ENCODE peak calls at places on chromosomes 11 and 22, in four cellular contexts. Q is ovary, B is transverse colon, N is MM.1S. R is an unnamed sample. For H3K27me3, the result is how much of the 10 kb centered on the place peaks cover.

GRCh38 chr22:45248832-45249561 is 8.3 kb upstream of the KIAA0930 start:
- DNase-seq in Q (no peak), B (no peak), N (peak), R (no peak)

GRCh38 chr11:10385696-10386095 is 69.4 kb upstream of the AMPD3 start:
- DNase-seq in Q (peak), B (peak), N (no peak), R (no peak)

GRCh38 chr11:61011950-61012830 is 40.7 kb downstream of the CD6 start:
- DNase-seq in Q (no peak), B (no peak), N (no peak), R (no peak)

GRCh38 chr11:32006799-32007388 is 84.0 kb upstream of the RCN1 start:
- DNase-seq in Q (no peak), B (no peak), N (peak), R (no peak)

GRCh38 chr11:1107316-1108245 is 32.9 kb downstream of the MUC2 start:
- DNase-seq in Q (no peak), B (no peak), N (no peak), R (no peak)

GRCh38 chr11:68552542-68552941 is 92.0 kb downstream of the PPP6R3 start:
- DNase-seq in Q (no peak), B (no peak), N (no peak), R (no peak)

GRCh38 chr11:57566564-57567209 is 785 bp downstream of the UBE2L6 start:
- DNase-seq in Q (no peak), B (no peak), N (no peak), R (peak)

GRCh38 chr22:38923463-38924196 is 33.8 kb upstream of the APOBEC3A start:
- DNase-seq in Q (peak), B (peak), N (no peak), R (peak)

GRCh38 chr11:2139118-2139490 is at the start of gene IGF2:
- DNase-seq in Q (no peak), B (no peak), N (no peak), R (no peak)

GRCh38 chr11:70443043-70444030 is 45.0 kb downstream of the CTTN start:
- DNase-seq in Q (no peak), B (no peak), N (no peak), R (no peak)

GRCh38 chr11:11501546-11502274 is 120.1 kb downstream of the GALNT18 start:
- DNase-seq in Q (no peak), B (peak), N (no peak), R (no peak)

GRCh38 chr11:88484873-88485621 is 147.5 kb upstream of the CTSC start:
- DNase-seq in Q (no peak), B (peak), N (peak), R (no peak)

GRCh38 chr11:129842138-129842537 is 26.5 kb downstream of the TMEM45B start:
- DNase-seq in Q (no peak), B (no peak), N (no peak), R (no peak)

GRCh38 chr22:36368359-36368983 is 19.3 kb downstream of the MYH9 start:
- DNase-seq in Q (no peak), B (no peak), N (no peak), R (no peak)

GRCh38 chr11:67372993-67373915 is at the start of gene CLCF1:
- DNase-seq in Q (peak), B (peak), N (peak), R (no peak)

GRCh38 chr22:22171357-22172218 is 73.0 kb upstream of the VPREB1 start:
- DNase-seq in Q (no peak), B (no peak), N (peak), R (no peak)

GRCh38 chr11:106656646-106657045 is 361.6 kb downstream of the GUCY1A2 start:
- DNase-seq in Q (no peak), B (no peak), N (no peak), R (no peak)

GRCh38 chr22:26707581-26707980 is 50.2 kb downstream of the MIAT start:
- DNase-seq in Q (no peak), B (no peak), N (no peak), R (no peak)

GRCh38 chr11:32830413-32830738 is 649 bp downstream of the PRRG4 start:
- DNase-seq in Q (no peak), B (peak), N (peak), R (no peak)

GRCh38 chr11:77067776-77068460 is 1.1 kb downstream of the CAPN5 start:
- DNase-seq in Q (peak), B (peak), N (no peak), R (no peak)

GRCh38 chr22:41028841-41029240 is 63.6 kb upstream of the EP300 start:
- DNase-seq in Q (no peak), B (no peak), N (no peak), R (no peak)

GRCh38 chr11:31874631-31875191 is 63.6 kb upstream of the PAX6 start:
- DNase-seq in Q (no peak), B (no peak), N (no peak), R (no peak)

GRCh38 chr11:126739499-126740145 is 260.9 kb downstream of the KIRREL3 start:
- DNase-seq in Q (no peak), B (no peak), N (no peak), R (no peak)

GRCh38 chr11:67355023-67355793 is 1.9 kb upstream of the POLD4 start:
- DNase-seq in Q (peak), B (no peak), N (no peak), R (no peak)

GRCh38 chr11:18802381-18803257 is 11.0 kb upstream of the PTPN5 start:
- DNase-seq in Q (no peak), B (peak), N (peak), R (peak)

GRCh38 chr11:6401439-6401838 is 11.2 kb downstream of the SMPD1 start:
- DNase-seq in Q (no peak), B (no peak), N (no peak), R (no peak)

GRCh38 chr11:34051349-34052035 is at the start of gene CAPRIN1:
- DNase-seq in Q (peak), B (peak), N (peak), R (peak)

GRCh38 chr22:17369553-17370035 is 334 bp downstream of the CECR2 start:
- DNase-seq in Q (peak), B (peak), N (peak), R (no peak)

GRCh38 chr11:115802641-115803040 is 298.4 kb upstream of the CADM1 start:
- DNase-seq in Q (no peak), B (no peak), N (no peak), R (no peak)
- H3K4me3 ChIP-seq in Q (no peak), B (no peak), N (no peak), R (no peak)

DNA sequence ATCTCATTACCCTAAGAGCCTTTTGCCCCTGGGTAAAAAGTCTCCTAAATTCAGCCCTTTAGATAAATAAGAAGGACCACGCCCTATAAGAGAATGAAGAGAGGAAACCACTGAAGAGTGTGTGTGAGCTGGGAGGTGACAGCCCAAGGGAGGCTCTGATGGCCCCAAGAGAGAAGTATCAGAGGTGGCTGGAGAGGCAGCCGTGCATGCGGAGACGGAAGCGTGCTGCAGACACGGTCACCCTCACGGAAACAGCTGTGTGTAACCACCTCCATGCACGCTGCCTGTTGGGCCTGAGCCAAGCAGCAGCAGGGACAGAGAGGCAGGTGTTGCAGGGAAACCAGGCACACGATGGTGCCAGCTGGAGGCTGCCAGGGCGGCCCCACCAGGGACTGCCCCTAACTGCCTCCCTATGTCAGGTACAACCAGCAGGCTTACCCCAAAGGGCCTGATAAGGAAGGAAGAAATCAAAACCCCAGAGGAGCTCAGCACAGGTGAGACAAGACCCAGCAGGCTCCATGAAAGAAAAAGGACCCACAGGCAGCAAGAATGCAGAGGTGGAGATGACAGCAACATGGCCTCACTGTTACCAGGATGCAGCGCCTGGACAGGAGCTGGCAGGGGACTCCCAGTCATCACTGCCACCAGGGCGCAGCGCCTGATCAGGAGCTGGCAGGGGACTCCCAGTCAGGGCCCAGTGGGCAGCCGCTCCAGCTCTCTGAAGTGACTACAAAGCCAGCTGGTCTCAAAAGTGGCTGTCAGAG is 7.8 kb downstream of the LARGE2 start:
- DNase-seq in Q (peak), B (peak), N (peak), R (peak)
- TF ChIP-seq CTCF in Q (no peak), B (no peak), N (no peak), R (no peak)

DNA sequence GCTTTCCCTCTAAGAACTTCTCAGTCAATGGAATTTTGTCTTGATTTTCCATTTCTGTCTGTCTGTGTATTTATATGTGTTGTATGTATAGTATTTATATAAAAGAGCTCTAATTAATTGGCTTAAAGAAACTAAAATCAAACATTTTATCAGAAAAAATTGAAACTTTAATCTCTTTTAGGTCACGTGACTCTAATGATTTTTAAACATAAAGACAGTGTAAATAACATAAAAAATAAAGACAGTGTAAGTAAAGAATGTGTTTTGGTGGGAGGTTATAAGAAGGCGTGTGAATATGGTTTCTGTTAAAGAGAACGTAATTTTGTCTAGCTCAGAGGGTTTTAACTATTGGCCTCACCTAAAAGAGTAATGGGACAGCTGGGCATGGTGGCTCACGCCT is 2.4 kb downstream of the JAML start:
- DNase-seq in Q (no peak), B (no peak), N (no peak), R (no peak)
- H3K27me3 ChIP-seq in Q (under half), B (under half), N (under half), R (under half)

GRCh38 chr11:45152740-45153595 is 6.5 kb downstream of the PRDM11 start:
- DNase-seq in Q (no peak), B (no peak), N (no peak), R (no peak)

GRCh38 chr11:45155627-45156180 is 9.3 kb downstream of the PRDM11 start:
- DNase-seq in Q (no peak), B (no peak), N (no peak), R (no peak)

GRCh38 chr11:45156201-45156600 is 9.8 kb downstream of the PRDM11 start:
- DNase-seq in Q (no peak), B (no peak), N (no peak), R (no peak)

GRCh38 chr11:45155058-45155551 is 8.7 kb downstream of the PRDM11 start:
- DNase-seq in Q (peak), B (no peak), N (no peak), R (no peak)

GRCh38 chr11:45154276-45154675 is 7.8 kb downstream of the PRDM11 start:
- DNase-seq in Q (no peak), B (no peak), N (no peak), R (no peak)
- H3K4me3 ChIP-seq in Q (no peak), B (no peak), N (no peak), R (no peak)

GRCh38 chr22:42247596-42247995 is 22.9 kb downstream of the TCF20 start:
- DNase-seq in Q (no peak), B (no peak), N (no peak), R (no peak)

GRCh38 chr22:42243802-42244060 is 26.7 kb downstream of the TCF20 start:
- DNase-seq in Q (no peak), B (no peak), N (no peak), R (no peak)
- TF ChIP-seq CTCF in Q (no peak), B (no peak), N (no peak), R (no peak)

GRCh38 chr11:125401746-125402145 is 94.3 kb downstream of the FEZ1 start:
- DNase-seq in Q (peak), B (no peak), N (no peak), R (no peak)

GRCh38 chr11:125407046-125407445 is 89.0 kb downstream of the FEZ1 start:
- DNase-seq in Q (no peak), B (no peak), N (no peak), R (peak)

GRCh38 chr11:125404136-125404810 is 91.8 kb downstream of the FEZ1 start:
- DNase-seq in Q (no peak), B (no peak), N (no peak), R (no peak)

GRCh38 chr11:125402436-125402835 is 93.6 kb downstream of the FEZ1 start:
- DNase-seq in Q (no peak), B (no peak), N (no peak), R (no peak)

GRCh38 chr11:125404811-125405481 is 91.1 kb downstream of the FEZ1 start:
- DNase-seq in Q (peak), B (peak), N (peak), R (peak)
- H3K27me3 ChIP-seq in Q (under half), B (under half), N (under half), R (under half)

DNA sequence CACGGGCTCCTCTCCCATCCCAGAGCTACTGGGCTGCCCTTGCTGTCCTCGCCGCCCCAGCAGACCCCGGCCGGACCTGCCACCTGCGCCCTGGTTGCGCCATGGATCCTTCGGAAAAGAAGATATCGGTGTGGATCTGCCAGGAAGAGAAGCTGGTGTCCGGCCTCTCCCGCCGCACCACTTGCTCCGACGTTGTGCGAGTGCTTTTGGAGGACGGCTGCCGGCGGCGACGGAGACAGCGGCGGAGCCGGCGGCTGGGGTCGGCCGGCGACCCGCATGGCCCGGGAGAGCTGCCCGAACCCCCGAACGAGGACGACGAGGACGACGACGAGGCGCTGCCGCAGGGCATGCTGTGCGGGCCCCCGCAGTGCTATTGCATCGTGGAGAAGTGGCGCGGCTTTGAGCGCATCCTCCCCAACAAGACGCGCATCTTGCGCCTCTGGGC is 382 bp downstream of the RASSF10 start:
- DNase-seq in Q (no peak), B (no peak), N (no peak), R (no peak)
- H3K4me3 ChIP-seq in Q (no peak), B (peak), N (peak), R (peak)

GRCh38 chr11:15190611-15191010 is 75.9 kb downstream of the INSC start:
- DNase-seq in Q (no peak), B (no peak), N (no peak), R (no peak)

GRCh38 chr11:15189189-15189588 is 74.5 kb downstream of the INSC start:
- DNase-seq in Q (no peak), B (no peak), N (no peak), R (no peak)

GRCh38 chr11:15194671-15195415 is 80.1 kb downstream of the INSC start:
- DNase-seq in Q (no peak), B (no peak), N (no peak), R (no peak)

GRCh38 chr11:15189646-15190365 is 75.1 kb downstream of the INSC start:
- DNase-seq in Q (no peak), B (no peak), N (no peak), R (no peak)

DNA sequence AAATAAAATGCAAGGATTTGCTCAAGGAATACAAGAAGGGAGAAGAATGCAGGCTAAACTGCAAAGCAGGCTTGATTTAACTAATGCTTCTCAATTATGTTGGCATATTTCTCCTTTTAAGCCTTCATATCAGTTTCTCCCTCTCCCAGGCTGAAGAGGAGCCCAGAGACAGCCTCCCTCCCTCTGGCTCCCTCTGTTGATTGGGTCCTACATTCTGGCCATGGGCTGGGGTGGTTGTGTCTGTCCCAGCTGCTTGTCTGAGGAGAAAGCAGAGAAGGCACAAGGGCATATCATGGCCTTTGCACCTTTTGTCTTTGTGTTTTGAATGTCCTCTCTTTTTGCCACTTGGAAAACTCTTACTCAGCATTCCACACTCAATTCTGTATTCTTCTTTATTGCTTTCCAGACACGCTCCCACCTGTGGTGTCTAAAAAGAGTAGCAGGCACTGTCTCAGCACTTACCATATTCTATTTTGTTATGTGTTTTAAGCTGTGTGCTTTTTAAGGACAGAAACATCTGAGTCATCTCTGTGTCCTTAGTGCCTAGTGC is 77.4 kb downstream of the INSC start:
- DNase-seq in Q (no peak), B (no peak), N (no peak), R (no peak)
- TF ChIP-seq CTCF in Q (no peak), B (no peak), N (no peak), R (no peak)